ENCODE peak calls at places on chromosomes 6 and 20, in four cellular contexts. V, R, C and A are unnamed samples. For H3K4me1, the result is how much of the 10 kb centered on the place peaks cover.

GRCh38 chr6:21856096-21856825 is 262.7 kb downstream of the SOX4 start:
- DNase-seq in V (no peak), R (no peak), C (peak), A (no peak)

GRCh38 chr20:8798505-8798904 is 270.4 kb upstream of the PLCB4 start:
- DNase-seq in V (no peak), R (no peak), C (no peak), A (no peak)

GRCh38 chr6:134111062-134111677 is 58.7 kb upstream of the SLC2A12 start:
- DNase-seq in V (peak), R (peak), C (peak), A (peak)

GRCh38 chr6:56864171-56864616 is 90.7 kb upstream of the BEND6 start:
- DNase-seq in V (no peak), R (no peak), C (no peak), A (no peak)

GRCh38 chr6:303263-303662 is 11.0 kb downstream of the DUSP22 start:
- DNase-seq in V (no peak), R (no peak), C (no peak), A (no peak)

GRCh38 chr6:107075951-107076381 is 39.3 kb downstream of the BEND3 start:
- DNase-seq in V (no peak), R (no peak), C (no peak), A (no peak)

GRCh38 chr6:81565071-81565470 is 187.4 kb downstream of the TENT5A start:
- DNase-seq in V (no peak), R (no peak), C (peak), A (no peak)

GRCh38 chr6:26329763-26330511 is 35.1 kb upstream of the BTN3A2 start:
- DNase-seq in V (no peak), R (peak), C (peak), A (peak)

GRCh38 chr20:57556980-57557274 is 4.0 kb upstream of the PCK1 start:
- DNase-seq in V (no peak), R (no peak), C (no peak), A (no peak)

GRCh38 chr6:156107514-156108150 is 652.0 kb upstream of the NOX3 start:
- DNase-seq in V (no peak), R (no peak), C (no peak), A (no peak)

GRCh38 chr6:26157150-26157837 is 70.1 kb downstream of the HFE start:
- DNase-seq in V (peak), R (peak), C (peak), A (peak)

GRCh38 chr20:1212607-1213396 is 9.5 kb downstream of the C20orf202 start:
- DNase-seq in V (peak), R (peak), C (peak), A (peak)

GRCh38 chr6:43286456-43286994 is 11.5 kb upstream of the SLC22A7 start:
- DNase-seq in V (no peak), R (no peak), C (no peak), A (no peak)

GRCh38 chr6:56247654-56248122 is 308 bp upstream of the COL21A1 start:
- DNase-seq in V (no peak), R (no peak), C (no peak), A (no peak)

GRCh38 chr20:1307171-1307570 is 21.8 kb downstream of the SDCBP2 start:
- DNase-seq in V (no peak), R (no peak), C (no peak), A (no peak)

GRCh38 chr20:36498386-36499179 is 42.7 kb upstream of the MYL9 start:
- DNase-seq in V (no peak), R (no peak), C (no peak), A (no peak)

GRCh38 chr6:5036309-5036708 is 32.5 kb upstream of the RPP40 start:
- DNase-seq in V (no peak), R (no peak), C (peak), A (no peak)

GRCh38 chr6:165662041-165662491 is 975 bp downstream of the PDE10A start:
- DNase-seq in V (no peak), R (no peak), C (peak), A (no peak)

GRCh38 chr6:111721677-111722219 is 116.1 kb upstream of the TRAF3IP2 start:
- DNase-seq in V (peak), R (no peak), C (peak), A (no peak)

GRCh38 chr6:149137594-149137993 is 179.9 kb upstream of the TAB2 start:
- DNase-seq in V (no peak), R (no peak), C (no peak), A (no peak)
- H3K4me1 ChIP-seq in V (under half), R (under half), C (under half), A (under half)

GRCh38 chr20:42577193-42577592 is 612.5 kb downstream of the PTPRT start:
- DNase-seq in V (no peak), R (no peak), C (peak), A (no peak)

GRCh38 chr20:42567409-42567808 is 622.3 kb downstream of the PTPRT start:
- DNase-seq in V (no peak), R (no peak), C (peak), A (no peak)

DNA sequence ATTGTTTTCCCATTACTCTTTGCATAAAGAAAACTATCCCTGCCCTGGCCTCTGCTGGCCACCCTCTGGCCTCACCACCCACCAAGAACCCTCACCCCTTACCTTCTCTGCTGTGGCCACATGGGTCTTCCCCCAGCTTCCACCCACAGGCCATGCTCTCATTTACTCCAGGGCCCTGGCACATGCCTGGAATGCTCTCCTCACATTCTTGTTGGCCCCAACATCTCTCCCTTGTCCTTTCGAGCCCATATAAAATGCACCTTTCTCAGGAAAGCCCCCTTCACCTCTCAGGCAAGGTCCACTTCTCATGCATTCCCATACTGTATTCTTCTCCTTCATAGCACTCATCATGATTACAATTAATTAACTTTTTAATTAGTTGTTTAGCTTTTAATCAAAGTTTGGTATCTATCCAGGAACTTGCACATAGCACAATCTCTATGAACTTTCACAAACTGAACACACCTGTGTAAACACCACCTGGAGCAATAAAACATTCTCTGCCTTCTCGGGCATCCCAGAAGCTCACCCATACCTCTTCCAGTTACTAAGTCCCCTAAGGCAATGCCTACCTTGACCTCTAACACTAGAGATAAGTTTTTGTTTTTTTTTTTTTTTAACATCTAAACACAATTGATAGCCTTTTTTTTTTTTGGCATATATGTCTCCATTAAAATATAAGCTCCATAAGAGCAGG is 617.2 kb downstream of the PTPRT start:
- DNase-seq in V (no peak), R (no peak), C (no peak), A (no peak)
- H3K4me1 ChIP-seq in V (under half), R (under half), C (under half), A (under half)

GRCh38 chr6:28742668-28743270 is 181.0 kb downstream of the TRIM27 start:
- DNase-seq in V (no peak), R (no peak), C (peak), A (peak)

GRCh38 chr6:28741363-28741762 is 182.4 kb downstream of the TRIM27 start:
- DNase-seq in V (no peak), R (no peak), C (no peak), A (no peak)

GRCh38 chr6:28747083-28747630 is 176.6 kb downstream of the TRIM27 start:
- DNase-seq in V (no peak), R (no peak), C (peak), A (peak)

GRCh38 chr6:28747631-28748157 is 176.1 kb downstream of the TRIM27 start:
- DNase-seq in V (no peak), R (no peak), C (peak), A (peak)

GRCh38 chr6:28743271-28743789 is 180.5 kb downstream of the TRIM27 start:
- DNase-seq in V (no peak), R (no peak), C (peak), A (peak)
- H3K4me1 ChIP-seq in V (under half), R (under half), C (under half), A (under half)

DNA sequence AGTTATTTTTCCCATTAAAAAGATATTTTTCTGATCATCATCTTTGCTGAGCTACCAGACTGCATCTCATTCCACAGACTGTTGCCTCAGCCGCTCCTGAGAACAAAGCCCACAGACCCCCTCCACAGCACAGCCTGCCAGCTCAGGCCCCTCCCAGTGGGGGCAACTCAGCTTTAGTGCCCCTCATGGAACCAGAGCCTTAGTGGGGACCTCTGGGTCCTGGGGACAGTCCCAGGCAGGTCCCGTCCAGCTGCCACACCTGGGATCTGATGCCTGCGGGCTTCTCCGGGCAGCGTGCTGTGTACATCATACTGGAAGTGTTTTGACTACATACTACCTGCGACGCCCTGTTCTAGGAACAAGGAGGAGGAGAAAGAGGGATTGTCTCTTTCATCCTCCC is 38.4 kb upstream of the QKI start:
- DNase-seq in V (no peak), R (no peak), C (no peak), A (no peak)
- H3K4me1 ChIP-seq in V (under half), R (under half), C (under half), A (under half)

DNA sequence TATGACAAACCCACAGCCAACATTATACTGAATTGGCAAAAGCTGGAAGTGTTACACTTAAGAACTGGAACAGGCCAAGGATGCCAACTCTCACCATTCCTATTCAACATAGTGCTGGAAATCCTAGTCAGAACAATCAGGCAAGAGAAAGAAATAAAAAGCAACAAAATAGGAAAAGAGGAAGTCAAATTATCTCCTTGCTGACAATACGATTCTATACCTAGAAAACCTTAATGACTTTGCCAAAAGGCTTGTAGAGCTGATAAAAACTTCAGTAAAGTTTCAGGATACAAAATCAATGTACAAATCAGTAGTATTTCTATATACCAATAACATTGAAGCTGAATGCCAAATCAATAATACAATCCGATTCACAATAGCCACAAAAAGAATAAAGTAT is 32.4 kb downstream of the OR5V1 start:
- DNase-seq in V (no peak), R (no peak), C (no peak), A (no peak)
- H3K4me1 ChIP-seq in V (under half), R (under half), C (under half), A (under half)

DNA sequence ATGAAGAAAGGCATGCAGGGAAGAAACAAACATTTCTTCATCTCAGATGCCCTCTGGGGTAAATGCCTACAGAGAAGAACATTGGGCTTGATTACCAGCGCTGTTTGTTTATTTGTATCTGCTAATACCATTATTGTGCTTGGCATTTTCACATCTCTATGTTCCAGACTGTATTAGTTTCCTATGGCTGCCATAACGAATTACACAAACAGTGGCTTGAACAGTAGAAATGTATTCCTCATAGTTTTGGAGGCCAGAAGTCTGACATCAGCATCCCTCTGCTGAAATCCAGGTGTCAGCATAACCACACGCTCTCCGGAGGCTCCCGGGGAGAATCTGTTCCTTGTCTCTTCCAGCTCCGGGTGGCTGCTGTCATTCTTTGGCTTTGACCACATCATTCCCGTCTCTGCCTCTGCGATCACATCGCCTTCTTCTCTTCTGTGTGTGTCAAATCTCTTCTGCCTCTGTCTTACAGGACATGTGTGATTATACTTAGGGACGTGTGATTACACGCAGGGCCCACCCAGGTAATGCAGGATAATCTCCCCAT is 241.6 kb upstream of the SUPT3H start:
- DNase-seq in V (no peak), R (no peak), C (no peak), A (no peak)
- H3K4me1 ChIP-seq in V (under half), R (under half), C (under half), A (under half)

DNA sequence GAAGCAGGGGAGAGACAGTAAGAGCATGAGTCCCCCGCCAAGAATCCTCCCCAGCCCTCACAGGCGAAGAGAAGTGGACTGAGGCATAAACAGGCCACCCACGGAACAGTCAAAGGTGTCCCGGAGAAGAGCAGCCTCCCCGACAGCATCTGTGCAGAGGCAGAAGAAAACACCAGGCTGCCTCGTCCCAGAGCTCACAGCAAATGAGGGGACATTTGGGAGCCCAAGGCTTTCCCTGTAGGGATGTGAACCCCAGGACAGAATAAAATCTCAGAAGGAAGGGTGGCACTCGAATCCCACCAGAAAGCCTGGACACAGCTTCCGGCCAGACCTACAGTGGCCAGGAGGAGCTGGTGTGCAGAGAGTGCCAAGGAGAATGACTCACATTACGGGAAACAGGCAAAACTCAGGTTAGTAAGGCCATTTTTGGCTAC is 90.4 kb downstream of the DLL1 start:
- DNase-seq in V (no peak), R (no peak), C (no peak), A (no peak)
- H3K4me1 ChIP-seq in V (under half), R (under half), C (under half), A (under half)

GRCh38 chr6:2766767-2767314 is 1.6 kb downstream of the WRNIP1 start:
- DNase-seq in V (no peak), R (no peak), C (no peak), A (no peak)
- H3K4me1 ChIP-seq in V (half or more), R (under half), C (under half), A (under half)

DNA sequence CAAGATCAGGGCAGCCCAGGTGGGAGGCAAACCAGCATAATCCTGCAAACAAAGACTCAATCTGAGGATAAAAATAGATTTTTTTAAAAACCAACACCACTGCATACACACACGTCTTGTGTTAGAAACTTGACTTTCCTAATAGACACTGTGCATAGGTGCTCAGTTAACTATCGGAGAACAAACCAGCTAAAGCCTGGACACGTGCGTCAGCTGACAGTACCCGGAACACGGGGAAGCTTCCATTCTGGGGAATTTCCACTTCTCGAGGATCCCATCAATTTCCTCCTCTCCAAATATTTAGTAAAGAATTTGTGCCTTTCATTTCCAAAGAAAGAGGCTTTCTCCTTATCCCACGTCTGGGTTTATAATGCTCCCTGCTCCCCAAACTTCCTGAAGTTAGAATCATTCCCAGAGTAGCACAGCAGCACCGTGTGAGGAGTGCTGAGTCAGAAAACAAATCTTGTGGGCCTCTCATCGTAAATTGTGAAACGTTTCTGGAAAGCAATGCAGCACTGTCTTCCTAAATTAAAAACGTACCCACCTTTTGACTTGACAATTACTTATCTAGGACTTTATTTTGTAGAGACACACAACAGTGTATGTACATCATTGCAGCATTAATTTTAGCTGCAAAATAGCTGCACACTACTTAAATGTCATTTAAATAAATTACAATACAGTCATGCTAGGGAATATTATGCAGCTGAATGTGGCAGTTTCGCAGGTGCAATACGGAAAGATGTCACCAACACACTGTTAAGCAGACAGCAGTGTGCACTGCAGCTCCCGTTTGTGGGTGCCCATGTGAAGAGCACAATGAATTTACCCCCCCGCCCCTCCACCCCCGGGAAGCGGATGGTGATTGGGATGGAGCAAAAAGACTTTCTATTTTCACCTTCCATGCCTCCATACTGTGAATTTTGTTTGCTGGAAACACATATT is 31.0 kb downstream of the RRBP1 start:
- DNase-seq in V (no peak), R (no peak), C (no peak), A (no peak)
- H3K4me1 ChIP-seq in V (under half), R (under half), C (under half), A (under half)

GRCh38 chr20:3890410-3890751 is 1.2 kb downstream of the PANK2 start:
- DNase-seq in V (no peak), R (no peak), C (no peak), A (peak)
- H3K4me1 ChIP-seq in V (half or more), R (under half), C (under half), A (under half)